ENCODE peak calls at places on chromosome 6, in ten cellular contexts. G is left lung, H is Caco-2, J is neural progenitor cell, A is kidney epithelial cell, B is H1, F is heart right ventricle, R is K562, T is GM23338, Q is adipocyte. D is an unnamed sample.

GRCh38 chr6:51098801-51099200 is 280.1 kb downstream of the TFAP2B start:
- DNase-seq in B (no peak), J (no peak), R (no peak), G (no peak), A (peak; percentile 23), Q (no peak), T (no peak), H (no peak), F (no peak), D (no peak)

GRCh38 chr6:43773050-43773956 is 3.3 kb downstream of the VEGFA start:
- DNase-seq in F (peak; percentile 70), G (no peak), J (peak; percentile 54), H (peak; percentile 66), T (peak; percentile 80), Q (peak; percentile 77), R (peak; percentile 81), A (no peak), B (no peak), D (peak; percentile 90)

GRCh38 chr6:44662461-44663121 is 275.1 kb downstream of the CDC5L start:
- DNase-seq in R (no peak), G (no peak), T (peak; percentile 95), Q (peak; percentile 44), H (no peak), J (peak; percentile 93), B (peak; percentile 85), F (no peak), A (peak; percentile 77), D (peak; percentile 72)

GRCh38 chr6:131914234-131914633 is 36.9 kb downstream of the CCN2 start:
- DNase-seq in F (no peak), A (no peak), R (no peak), G (no peak), T (no peak), Q (no peak), B (no peak), H (no peak), J (no peak), D (no peak)

GRCh38 chr6:5084192-5084786 is 852 bp upstream of the PPP1R3G start:
- DNase-seq in G (no peak), T (peak; percentile 61), R (peak; percentile 81), A (no peak), B (no peak), H (peak; percentile 30), J (peak; percentile 56), Q (no peak), F (no peak), D (peak; percentile 83)

GRCh38 chr6:16179970-16180431 is 51.1 kb downstream of the MYLIP start:
- DNase-seq in J (no peak), H (no peak), Q (no peak), G (no peak), T (no peak), B (no peak), A (no peak), F (no peak), R (no peak), D (no peak)

GRCh38 chr6:136696783-136697364 is 95.4 kb downstream of the MAP3K5 start:
- DNase-seq in T (no peak), J (no peak), R (no peak), A (no peak), Q (no peak), G (no peak), B (no peak), F (no peak), H (peak; percentile 9), D (no peak)

GRCh38 chr6:65416640-65417039 is 290.4 kb downstream of the EYS start:
- DNase-seq in R (no peak), F (no peak), T (no peak), H (no peak), G (no peak), A (no peak), B (no peak), Q (no peak), J (no peak), D (no peak)

GRCh38 chr6:36516559-36516958 is 30.7 kb downstream of the STK38 start:
- DNase-seq in Q (no peak), F (no peak), R (no peak), J (no peak), B (no peak), T (no peak), H (no peak), G (no peak), A (no peak), D (no peak)

GRCh38 chr6:36515844-36516243 is 31.4 kb downstream of the STK38 start:
- DNase-seq in F (no peak), Q (no peak), G (no peak), R (no peak), A (no peak), J (no peak), T (no peak), H (no peak), B (no peak), D (no peak)

GRCh38 chr6:36516991-36517390 is 30.3 kb downstream of the STK38 start:
- DNase-seq in F (no peak), A (no peak), R (no peak), Q (no peak), G (no peak), B (no peak), J (no peak), T (no peak), H (no peak), D (no peak)

GRCh38 chr6:36517408-36517807 is 29.9 kb downstream of the STK38 start:
- DNase-seq in Q (no peak), A (no peak), G (no peak), F (no peak), R (no peak), T (no peak), H (no peak), J (no peak), B (no peak), D (no peak)

DNA sequence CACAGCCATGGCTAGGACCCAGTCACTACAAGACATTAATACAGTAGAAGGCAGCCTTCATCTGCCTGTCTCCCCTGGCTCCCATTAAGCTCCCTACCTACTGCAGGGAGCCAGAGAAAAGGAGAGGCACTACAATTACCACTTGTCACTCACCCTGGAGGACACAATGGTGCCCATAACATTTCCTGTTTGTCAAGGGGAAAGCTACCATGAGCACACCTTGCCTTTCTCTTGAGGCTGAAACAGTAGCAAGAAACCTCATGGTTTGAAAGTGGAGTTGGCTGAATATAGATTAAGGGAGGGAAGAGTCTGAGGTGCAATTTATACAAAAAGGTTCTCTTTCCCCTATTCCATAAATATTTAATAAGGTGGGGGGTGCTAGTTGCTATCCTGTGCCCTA is 27.9 kb downstream of the STK38 start:
- DNase-seq in T (peak; percentile 11), F (no peak), R (no peak), A (no peak), G (no peak), J (no peak), H (no peak), B (no peak), Q (no peak), D (no peak)
- H3K36me3 ChIP-seq in T (peaks cover 13% of the 10 kb centered on the region), F (peaks cover 99% of the 10 kb centered on the region), R (peaks cover 74% of the 10 kb centered on the region), A (peaks cover 1% of the 10 kb centered on the region), G (no peaks in the 10 kb centered on the region), J (peaks cover 33% of the 10 kb centered on the region), H (peaks cover 3% of the 10 kb centered on the region), B (peaks cover 13% of the 10 kb centered on the region), Q (peaks cover 97% of the 10 kb centered on the region), D (peaks cover 13% of the 10 kb centered on the region)

GRCh38 chr6:90544085-90544484 is 42.8 kb downstream of the MAP3K7 start:
- DNase-seq in B (no peak), F (no peak), H (no peak), G (no peak), A (no peak), J (no peak), T (no peak), R (no peak), Q (no peak), D (no peak)

GRCh38 chr6:90547079-90547478 is 39.8 kb downstream of the MAP3K7 start:
- DNase-seq in B (no peak), J (no peak), G (no peak), F (no peak), T (no peak), R (no peak), H (no peak), A (no peak), Q (no peak), D (no peak)

GRCh38 chr6:90548001-90548400 is 38.9 kb downstream of the MAP3K7 start:
- DNase-seq in R (no peak), F (no peak), Q (no peak), H (no peak), G (no peak), T (no peak), J (no peak), B (no peak), A (no peak), D (no peak)

GRCh38 chr6:90545450-90545849 is 41.4 kb downstream of the MAP3K7 start:
- DNase-seq in J (no peak), B (no peak), Q (no peak), A (no peak), F (no peak), G (no peak), H (no peak), R (no peak), T (no peak), D (no peak)

DNA sequence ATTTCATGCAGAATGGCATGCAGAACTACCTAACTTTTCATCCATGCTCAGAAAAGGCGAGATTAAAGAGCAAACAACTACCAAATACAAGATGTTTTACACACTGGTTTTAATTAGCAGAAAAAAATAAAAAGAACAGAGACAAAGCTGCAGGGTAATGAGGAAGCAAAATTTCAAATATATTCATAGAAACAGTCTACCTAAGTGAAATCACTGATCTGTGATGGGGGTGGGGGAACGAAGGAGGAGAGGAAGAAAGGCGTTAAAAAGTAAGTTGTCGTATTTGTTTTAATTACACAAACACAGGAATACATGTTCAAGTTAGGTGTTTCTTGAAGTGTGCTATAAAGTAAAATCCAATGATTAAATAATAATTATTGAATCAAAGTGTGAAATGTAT is 42.1 kb downstream of the MAP3K7 start:
- DNase-seq in F (no peak), Q (no peak), T (no peak), J (no peak), G (no peak), A (no peak), B (no peak), R (no peak), H (no peak), D (no peak)
- H3K36me3 ChIP-seq in F (peaks cover 99% of the 10 kb centered on the region), Q (peaks cover 98% of the 10 kb centered on the region), T (peaks cover 21% of the 10 kb centered on the region), J (peaks cover 23% of the 10 kb centered on the region), G (no peaks in the 10 kb centered on the region), A (peaks cover 2% of the 10 kb centered on the region), B (peaks cover 23% of the 10 kb centered on the region), R (peaks cover 63% of the 10 kb centered on the region), H (no peaks in the 10 kb centered on the region), D (peaks cover 19% of the 10 kb centered on the region)

GRCh38 chr6:88145298-88145963 is 20.7 kb downstream of the CNR1 start:
- DNase-seq in R (no peak), H (no peak), J (no peak), Q (no peak), F (no peak), G (peak; percentile 40), A (no peak), B (no peak), T (no peak), D (no peak)
- H3K36me3 ChIP-seq in R (no peaks in the 10 kb centered on the region), H (no peaks in the 10 kb centered on the region), J (no peaks in the 10 kb centered on the region), Q (no peaks in the 10 kb centered on the region), F (no peaks in the 10 kb centered on the region), G (no peaks in the 10 kb centered on the region), A (no peaks in the 10 kb centered on the region), B (no peaks in the 10 kb centered on the region), T (no peaks in the 10 kb centered on the region), D (no peaks in the 10 kb centered on the region)

DNA sequence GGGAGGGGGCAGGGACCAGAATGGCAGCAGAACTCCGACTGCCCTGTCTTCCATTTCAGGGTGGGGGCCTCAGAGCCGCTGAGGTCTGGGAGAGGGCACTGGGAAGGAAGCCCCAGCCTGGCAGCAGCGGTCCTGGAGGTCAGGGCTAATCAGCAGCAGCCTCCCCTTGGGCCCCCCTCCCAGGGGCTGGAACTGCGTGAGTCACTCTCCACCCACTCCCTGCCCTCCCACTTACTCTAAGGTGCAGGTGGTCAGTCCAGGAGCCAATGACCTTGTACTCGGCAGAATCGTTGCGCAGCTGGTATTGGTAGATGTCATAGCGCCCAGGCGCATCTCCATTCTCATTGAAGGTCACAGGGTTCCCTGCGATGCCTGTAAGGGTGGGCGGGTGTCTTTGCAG is 105.9 kb downstream of the GRM4 start:
- DNase-seq in F (no peak), B (no peak), H (no peak), R (peak; percentile 74), G (no peak), J (no peak), Q (no peak), A (no peak), T (no peak), D (no peak)
- H3K36me3 ChIP-seq in F (no peaks in the 10 kb centered on the region), B (no peaks in the 10 kb centered on the region), H (no peaks in the 10 kb centered on the region), R (no peaks in the 10 kb centered on the region), G (no peaks in the 10 kb centered on the region), J (no peaks in the 10 kb centered on the region), Q (no peaks in the 10 kb centered on the region), A (no peaks in the 10 kb centered on the region), T (no peaks in the 10 kb centered on the region), D (peaks cover 2% of the 10 kb centered on the region)

D was measured in H7.